ENCODE peak calls at places on chromosomes 3 and 15, in five cellular contexts. H, K, N, C and X are unnamed samples.

GRCh38 chr3:10882851-10883250 is 66.8 kb downstream of the SLC6A11 start:
- DNase-seq in H (no peak), K (no peak), N (no peak), C (no peak), X (no peak)

GRCh38 chr15:69668049-69668705 is 215.6 kb downstream of the RPLP1 start:
- DNase-seq in H (no peak), C (no peak), K (no peak), N (no peak), X (no peak)

GRCh38 chr3:133895208-133896001 is at the start of gene RAB6B:
- DNase-seq in C (no peak), H (peak), N (peak), K (no peak), X (no peak)

GRCh38 chr3:8509961-8510360 is 8.3 kb downstream of the LMCD1 start:
- DNase-seq in K (no peak), H (no peak), N (no peak), C (no peak), X (no peak)

GRCh38 chr3:128550471-128551126 is 57.6 kb upstream of the GATA2 start:
- DNase-seq in N (no peak), K (no peak), C (peak), H (no peak), X (no peak)

GRCh38 chr3:43997788-43998373 is 243.8 kb upstream of the TOPAZ1 start:
- DNase-seq in K (no peak), C (no peak), H (peak), N (no peak), X (no peak)

GRCh38 chr3:194205675-194206133 is 69.8 kb downstream of the HES1 start:
- DNase-seq in H (peak), C (no peak), K (no peak), N (no peak), X (no peak)

GRCh38 chr15:92801774-92802464 is 98.2 kb upstream of the CHD2 start:
- DNase-seq in K (no peak), H (no peak), C (no peak), N (peak), X (no peak)

GRCh38 chr15:81312790-81313543 is 11.0 kb downstream of the STARD5 start:
- DNase-seq in C (peak), K (no peak), N (no peak), H (no peak), X (peak)

GRCh38 chr3:57755368-57756021 is 614 bp upstream of the SLMAP start:
- DNase-seq in H (peak), K (peak), N (peak), C (no peak), X (no peak)

GRCh38 chr3:134457331-134458125 is 28.3 kb downstream of the ANAPC13 start:
- DNase-seq in K (no peak), H (no peak), C (no peak), N (no peak), X (no peak)

GRCh38 chr3:187839422-187839821 is 94.2 kb upstream of the BCL6 start:
- DNase-seq in K (no peak), C (no peak), N (no peak), H (no peak), X (no peak)

GRCh38 chr3:124845406-124845805 is 41.8 kb downstream of the ITGB5 start:
- DNase-seq in C (no peak), K (no peak), N (no peak), H (no peak), X (peak)

GRCh38 chr3:124760601-124761000 is 30.3 kb downstream of the UMPS start:
- DNase-seq in K (no peak), H (no peak), N (no peak), C (no peak), X (no peak)

GRCh38 chr3:106913966-106914365 is 463.3 kb upstream of the CCDC54 start:
- DNase-seq in K (no peak), C (no peak), N (no peak), H (no peak), X (no peak)

GRCh38 chr15:101684384-101684783 is 32.2 kb upstream of the TM2D3 start:
- DNase-seq in C (no peak), N (no peak), H (no peak), K (no peak), X (peak)

GRCh38 chr15:67843571-67844387 is 3.9 kb upstream of the RNU6-1 start:
- DNase-seq in N (no peak), K (no peak), C (no peak), H (no peak), X (no peak)

GRCh38 chr15:75531041-75531450 is 48.1 kb downstream of the PTPN9 start:
- DNase-seq in K (no peak), N (no peak), C (no peak), H (no peak), X (no peak)

GRCh38 chr3:146421814-146422748 is 47.3 kb downstream of the PLSCR2 start:
- DNase-seq in K (no peak), N (no peak), H (no peak), C (no peak), X (peak)

GRCh38 chr3:46925585-46925934 is 48.0 kb downstream of the PTH1R start:
- DNase-seq in C (no peak), K (no peak), N (no peak), H (no peak), X (no peak)

GRCh38 chr3:159732172-159733111 is 256.2 kb upstream of the IL12A start:
- DNase-seq in C (no peak), N (no peak), K (no peak), H (no peak), X (no peak)

GRCh38 chr3:108485146-108485545 is 25.2 kb downstream of the MYH15 start:
- DNase-seq in H (no peak), K (no peak), N (no peak), C (no peak), X (no peak)

GRCh38 chr3:178845446-178846118 is 226.0 kb downstream of the ZMAT3 start:
- DNase-seq in C (no peak), H (no peak), K (no peak), N (no peak), X (no peak)

GRCh38 chr15:65172531-65172930 is 12.6 kb downstream of the CLPX start:
- DNase-seq in C (no peak), N (no peak), K (no peak), H (no peak), X (no peak)

GRCh38 chr15:79243723-79244122 is 38.8 kb upstream of the ANKRD34C start:
- DNase-seq in N (no peak), K (no peak), C (no peak), H (no peak), X (no peak)

GRCh38 chr15:83287541-83288027 is 3.1 kb upstream of the BNC1 start:
- DNase-seq in N (no peak), H (no peak), C (no peak), K (no peak), X (no peak)

GRCh38 chr3:184562146-184562861 is 719 bp downstream of the EPHB3 start:
- DNase-seq in K (peak), H (peak), N (no peak), C (no peak), X (no peak)

GRCh38 chr15:68829068-68829467 is 8.4 kb upstream of the ANP32A start:
- DNase-seq in K (peak), H (no peak), N (no peak), C (no peak), X (no peak)

GRCh38 chr3:62718011-62718410 is 157.2 kb downstream of the CADPS start:
- DNase-seq in C (no peak), H (no peak), K (no peak), N (no peak), X (peak)

GRCh38 chr15:71743861-71744382 is 66.4 kb upstream of the NR2E3 start:
- DNase-seq in H (peak), C (no peak), N (peak), K (peak), X (no peak)

GRCh38 chr3:16790432-16791379 is 94.0 kb upstream of the PLCL2 start:
- DNase-seq in N (no peak), K (no peak), C (no peak), H (no peak), X (no peak)

GRCh38 chr15:37098468-37099320 is 1.7 kb downstream of the MEIS2 start:
- DNase-seq in N (peak), C (no peak), H (no peak), K (no peak), X (no peak)

GRCh38 chr3:151347432-151347831 is 18.1 kb upstream of the P2RY13 start:
- DNase-seq in H (no peak), K (no peak), C (no peak), N (no peak), X (no peak)

GRCh38 chr15:66196565-66196964 is 57.0 kb downstream of the MEGF11 start:
- DNase-seq in N (no peak), H (no peak), C (no peak), K (no peak), X (peak)

GRCh38 chr15:90101130-90101968 is 919 bp downstream of the IDH2 start:
- DNase-seq in C (no peak), K (peak), H (peak), N (peak), X (no peak)

GRCh38 chr3:155035553-155035952 is 44.6 kb upstream of the MME start:
- DNase-seq in C (no peak), K (no peak), H (no peak), N (peak), X (no peak)

GRCh38 chr3:106376016-106376415 is 507.2 kb upstream of the CBLB start:
- DNase-seq in H (no peak), C (no peak), K (no peak), N (no peak), X (no peak)

GRCh38 chr3:9808345-9809037 is 1.6 kb upstream of the TTLL3 start:
- DNase-seq in H (peak), C (no peak), N (peak), K (peak), X (no peak)

GRCh38 chr3:153043729-153044314 is 118.2 kb upstream of the RAP2B start:
- DNase-seq in H (no peak), K (no peak), C (no peak), N (no peak), X (no peak)